ENCODE peak calls at places on chromosomes 7 and 10, in seven cellular contexts. One of them, this sample, is unnamed.
A peak's percentile ranks its signal among the peaks of the same experiment; 100 is the strongest.

GRCh38 chr10:70193391-70193844 is 23.1 kb upstream of the SAR1A start:
- DNase-seq in ovary: no peak
- DNase-seq in EH: peak; percentile 32
- DNase-seq in mesendoderm: no peak
- DNase-seq in astrocyte of the cerebellum: no peak
- DNase-seq in GDM1: no peak
- DNase-seq in progenitor cell of endocrine pancreas: no peak
- DNase-seq in this sample: no peak

GRCh38 chr10:113643183-113643582 is 20.7 kb downstream of the NRAP start:
- DNase-seq in progenitor cell of endocrine pancreas: no peak
- DNase-seq in EH: no peak
- DNase-seq in ovary: no peak
- DNase-seq in mesendoderm: no peak
- DNase-seq in astrocyte of the cerebellum: no peak
- DNase-seq in GDM1: no peak
- DNase-seq in this sample: no peak

GRCh38 chr7:51786284-51786683 is 469.7 kb upstream of the COBL start:
- DNase-seq in astrocyte of the cerebellum: no peak
- DNase-seq in progenitor cell of endocrine pancreas: no peak
- DNase-seq in GDM1: no peak
- DNase-seq in EH: no peak
- DNase-seq in mesendoderm: no peak
- DNase-seq in ovary: no peak
- DNase-seq in this sample: no peak

GRCh38 chr7:111364413-111364812 is 197.9 kb downstream of the IMMP2L start:
- DNase-seq in ovary: no peak
- DNase-seq in astrocyte of the cerebellum: no peak
- DNase-seq in GDM1: no peak
- DNase-seq in mesendoderm: no peak
- DNase-seq in progenitor cell of endocrine pancreas: no peak
- DNase-seq in EH: peak; percentile 73
- DNase-seq in this sample: no peak

GRCh38 chr10:11165591-11166543 is 148.2 kb downstream of the CELF2 start:
- DNase-seq in ovary: peak; percentile 79
- DNase-seq in mesendoderm: peak; percentile 83
- DNase-seq in GDM1: peak; percentile 72
- DNase-seq in progenitor cell of endocrine pancreas: peak; percentile 20
- DNase-seq in astrocyte of the cerebellum: no peak
- DNase-seq in EH: peak; percentile 17
- DNase-seq in this sample: no peak

GRCh38 chr10:118918116-118918515 is 111.4 kb upstream of the NANOS1 start:
- DNase-seq in astrocyte of the cerebellum: no peak
- DNase-seq in EH: no peak
- DNase-seq in GDM1: no peak
- DNase-seq in ovary: no peak
- DNase-seq in mesendoderm: no peak
- DNase-seq in progenitor cell of endocrine pancreas: no peak
- DNase-seq in this sample: peak; percentile 97

GRCh38 chr10:120765241-120765803 is 85.8 kb upstream of the WDR11 start:
- DNase-seq in EH: no peak
- DNase-seq in progenitor cell of endocrine pancreas: no peak
- DNase-seq in mesendoderm: no peak
- DNase-seq in astrocyte of the cerebellum: no peak
- DNase-seq in ovary: no peak
- DNase-seq in GDM1: no peak
- DNase-seq in this sample: peak; percentile 1

GRCh38 chr7:22853674-22854157 is 31.1 kb upstream of the TOMM7 start:
- DNase-seq in ovary: no peak
- DNase-seq in EH: no peak
- DNase-seq in mesendoderm: peak; percentile 61
- DNase-seq in GDM1: no peak
- DNase-seq in progenitor cell of endocrine pancreas: no peak
- DNase-seq in astrocyte of the cerebellum: no peak
- DNase-seq in this sample: peak; percentile 80

GRCh38 chr7:3436746-3437145 is 135.7 kb downstream of the SDK1 start:
- DNase-seq in mesendoderm: no peak
- DNase-seq in GDM1: no peak
- DNase-seq in astrocyte of the cerebellum: peak; percentile 35
- DNase-seq in EH: peak; percentile 4
- DNase-seq in progenitor cell of endocrine pancreas: no peak
- DNase-seq in ovary: no peak
- DNase-seq in this sample: no peak

GRCh38 chr10:99364125-99364524 is 35.0 kb downstream of the CNNM1 start:
- DNase-seq in astrocyte of the cerebellum: no peak
- DNase-seq in GDM1: no peak
- DNase-seq in EH: peak; percentile 83
- DNase-seq in progenitor cell of endocrine pancreas: no peak
- DNase-seq in ovary: no peak
- DNase-seq in mesendoderm: no peak
- DNase-seq in this sample: no peak

GRCh38 chr7:56078196-56078595 is 14.1 kb downstream of the SUMF2 start:
- DNase-seq in progenitor cell of endocrine pancreas: no peak
- DNase-seq in EH: no peak
- DNase-seq in ovary: no peak
- DNase-seq in astrocyte of the cerebellum: no peak
- DNase-seq in mesendoderm: no peak
- DNase-seq in GDM1: no peak
- DNase-seq in this sample: no peak

GRCh38 chr10:14782691-14783363 is 8.1 kb upstream of the FAM107B start:
- DNase-seq in progenitor cell of endocrine pancreas: no peak
- DNase-seq in astrocyte of the cerebellum: no peak
- DNase-seq in ovary: no peak
- DNase-seq in mesendoderm: peak; percentile 75
- DNase-seq in EH: peak; percentile 92
- DNase-seq in GDM1: peak; percentile 71
- DNase-seq in this sample: no peak

GRCh38 chr10:46554166-46554781 is 2.2 kb downstream of the GPRIN2 start:
- DNase-seq in GDM1: no peak
- DNase-seq in progenitor cell of endocrine pancreas: peak; percentile 6
- DNase-seq in mesendoderm: no peak
- DNase-seq in astrocyte of the cerebellum: no peak
- DNase-seq in ovary: no peak
- DNase-seq in EH: no peak
- DNase-seq in this sample: no peak

This sample was measured in NCI-H82.